ENCODE peak calls at places on chromosomes 7 and 10, in four cellular contexts. One of them, this sample, is unnamed.

GRCh38 chr7:381211-382117 is 91.5 kb downstream of the FOXL3 start:
- DNase-seq in H1: no peak
- DNase-seq in K562: no peak
- DNase-seq in SK-N-SH: no peak
- DNase-seq in this sample: no peak

GRCh38 chr10:1738950-1739349 is 1.6 kb upstream of the ADARB2 start:
- DNase-seq in SK-N-SH: no peak
- DNase-seq in H1: no peak
- DNase-seq in K562: no peak
- DNase-seq in this sample: no peak

GRCh38 chr10:58696736-58697135 is 184.1 kb downstream of the BICC1 start:
- DNase-seq in H1: no peak
- DNase-seq in SK-N-SH: no peak
- DNase-seq in K562: no peak
- DNase-seq in this sample: no peak

GRCh38 chr7:128800567-128800966 is 8.8 kb downstream of the CCDC136 start:
- DNase-seq in K562: no peak
- DNase-seq in SK-N-SH: no peak
- DNase-seq in H1: no peak
- DNase-seq in this sample: no peak

GRCh38 chr10:27744478-27745379 is 890 bp downstream of the MKX start:
- DNase-seq in SK-N-SH: peak
- DNase-seq in K562: no peak
- DNase-seq in H1: no peak
- DNase-seq in this sample: peak

GRCh38 chr10:95626468-95626867 is 30.0 kb downstream of the ALDH18A1 start:
- DNase-seq in SK-N-SH: no peak
- DNase-seq in K562: no peak
- DNase-seq in H1: no peak
- DNase-seq in this sample: no peak

GRCh38 chr10:6770846-6771245 is 190.8 kb upstream of the PRKCQ start:
- DNase-seq in SK-N-SH: no peak
- DNase-seq in K562: no peak
- DNase-seq in H1: no peak
- DNase-seq in this sample: no peak

GRCh38 chr10:58806323-58806722 is 293.7 kb downstream of the BICC1 start:
- DNase-seq in SK-N-SH: no peak
- DNase-seq in H1: no peak
- DNase-seq in K562: no peak
- DNase-seq in this sample: no peak

GRCh38 chr10:37146443-37146842 is 21.0 kb downstream of the ANKRD30A start:
- DNase-seq in SK-N-SH: no peak
- DNase-seq in H1: no peak
- DNase-seq in K562: no peak
- DNase-seq in this sample: peak

GRCh38 chr10:124290095-124290795 is 128.5 kb downstream of the OAT start:
- DNase-seq in H1: no peak
- DNase-seq in K562: peak
- DNase-seq in SK-N-SH: no peak
- DNase-seq in this sample: no peak

GRCh38 chr7:132771301-132771730 is 195.0 kb upstream of the PLXNA4 start:
- DNase-seq in SK-N-SH: no peak
- DNase-seq in H1: no peak
- DNase-seq in K562: no peak
- DNase-seq in this sample: no peak

GRCh38 chr10:113045155-113046055 is 95.4 kb downstream of the TCF7L2 start:
- DNase-seq in K562: no peak
- DNase-seq in H1: no peak
- DNase-seq in SK-N-SH: no peak
- DNase-seq in this sample: no peak

GRCh38 chr10:70323143-70323696 is 39.4 kb upstream of the NPFFR1 start:
- DNase-seq in K562: no peak
- DNase-seq in SK-N-SH: no peak
- DNase-seq in H1: no peak
- DNase-seq in this sample: no peak

GRCh38 chr7:29955799-29956476 is 33.7 kb downstream of the SCRN1 start:
- DNase-seq in K562: no peak
- DNase-seq in H1: no peak
- DNase-seq in SK-N-SH: no peak
- DNase-seq in this sample: no peak

GRCh38 chr7:150341263-150342118 is at the start of gene RARRES2:
- DNase-seq in SK-N-SH: peak
- DNase-seq in K562: no peak
- DNase-seq in H1: no peak
- DNase-seq in this sample: no peak
- TF ChIP-seq JUND in SK-N-SH: no peak
- TF ChIP-seq JUND in K562: no peak
- TF ChIP-seq JUND in H1: no peak
- TF ChIP-seq JUND in this sample: no peak

DNA sequence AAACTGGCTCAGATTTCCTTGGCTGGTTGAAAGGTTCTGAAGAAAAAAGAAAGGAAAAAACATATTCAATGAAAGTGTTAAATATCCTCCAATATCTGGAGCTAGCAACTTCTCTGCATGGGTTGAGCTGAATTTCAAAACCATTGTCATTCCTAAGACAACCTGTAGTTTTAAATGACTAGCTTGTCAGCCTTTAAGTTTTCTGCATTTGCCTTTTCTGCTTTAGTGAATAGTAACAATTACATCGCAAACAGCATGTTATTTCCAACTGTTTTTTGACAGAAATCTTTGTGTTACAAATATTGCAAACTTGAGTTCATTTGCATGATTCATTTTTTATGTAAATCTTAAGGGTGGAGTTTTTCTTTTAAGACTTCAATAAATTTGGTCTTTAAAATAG is 852.3 kb upstream of the CELF2 start:
- DNase-seq in H1: no peak
- DNase-seq in SK-N-SH: no peak
- DNase-seq in K562: no peak
- DNase-seq in this sample: no peak
- TF ChIP-seq JUND in H1: no peak
- TF ChIP-seq JUND in SK-N-SH: no peak
- TF ChIP-seq JUND in K562: no peak
- TF ChIP-seq JUND in this sample: no peak

DNA sequence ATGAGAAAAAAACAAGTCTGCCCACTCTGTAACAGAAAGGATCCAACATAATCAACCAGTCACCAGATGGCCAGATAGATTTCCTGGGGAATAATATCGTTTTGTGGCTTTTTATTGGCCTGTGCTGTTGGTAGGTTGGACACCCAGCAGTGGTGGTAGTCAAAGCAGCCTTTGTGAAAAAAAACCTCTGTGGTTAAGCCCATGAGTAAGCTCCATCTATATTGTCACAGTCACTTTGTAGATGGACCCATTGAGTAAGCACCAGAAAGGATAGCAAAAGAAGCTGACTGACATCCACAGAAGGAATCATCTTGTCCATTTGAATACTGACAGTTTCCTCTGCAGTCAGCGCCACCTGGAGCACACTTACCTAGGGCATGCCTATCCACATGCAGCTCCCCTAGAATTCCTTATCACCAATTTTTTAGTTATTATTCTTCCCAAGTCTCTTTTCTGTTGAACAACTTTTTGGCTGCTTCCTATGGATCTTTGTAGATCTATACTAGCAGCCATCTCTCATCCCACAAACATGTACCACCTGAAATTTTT is 96.9 kb downstream of the IQUB start:
- DNase-seq in H1: no peak
- DNase-seq in SK-N-SH: no peak
- DNase-seq in K562: no peak
- DNase-seq in this sample: no peak
- TF ChIP-seq JUND in H1: no peak
- TF ChIP-seq JUND in SK-N-SH: no peak
- TF ChIP-seq JUND in K562: no peak
- TF ChIP-seq JUND in this sample: no peak

DNA sequence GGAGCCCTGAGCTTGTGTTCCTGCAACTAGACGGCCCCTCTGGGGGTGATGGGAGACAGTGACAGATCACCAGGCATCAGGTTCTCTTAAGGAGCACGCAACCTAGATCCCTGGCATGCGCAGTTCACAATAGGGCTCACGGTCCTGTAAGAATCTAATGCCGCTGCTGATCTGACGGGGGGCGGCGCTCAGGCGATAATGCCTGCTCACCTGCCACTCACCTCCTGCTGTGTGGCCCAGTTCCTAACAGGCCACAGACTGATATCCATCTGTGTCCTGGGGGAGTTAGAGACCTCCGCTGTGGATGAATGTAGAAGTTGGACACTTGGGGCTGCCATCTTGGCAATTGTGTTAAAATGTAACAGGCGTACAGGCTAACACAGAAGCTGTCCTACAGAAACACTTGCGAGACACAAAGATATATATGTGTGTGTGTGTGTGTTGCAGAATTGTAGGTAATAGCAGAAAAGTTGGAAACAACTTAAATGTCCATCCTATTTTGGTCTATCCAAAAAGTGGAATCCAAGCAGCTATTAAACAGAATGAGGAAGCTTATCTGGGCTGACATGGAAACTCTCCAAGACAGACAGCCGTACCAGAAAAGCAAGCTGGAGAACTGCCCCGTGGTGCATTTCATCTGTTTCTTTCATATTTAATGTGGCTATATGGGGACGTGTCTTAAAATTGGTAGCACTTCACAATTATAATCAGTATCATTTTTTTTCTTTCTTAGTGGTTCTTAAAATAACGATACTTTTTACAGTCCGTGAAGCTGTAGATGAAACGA is 82.8 kb downstream of the MKI67 start:
- DNase-seq in H1: no peak
- DNase-seq in SK-N-SH: no peak
- DNase-seq in K562: no peak
- DNase-seq in this sample: no peak
- TF ChIP-seq JUND in H1: no peak
- TF ChIP-seq JUND in SK-N-SH: no peak
- TF ChIP-seq JUND in K562: no peak
- TF ChIP-seq JUND in this sample: no peak

GRCh38 chr7:102432476-102433318 is 678 bp upstream of the ORAI2 start:
- DNase-seq in H1: no peak
- DNase-seq in SK-N-SH: no peak
- DNase-seq in K562: no peak
- DNase-seq in this sample: no peak
- TF ChIP-seq JUND in H1: no peak
- TF ChIP-seq JUND in SK-N-SH: no peak
- TF ChIP-seq JUND in K562: no peak
- TF ChIP-seq JUND in this sample: no peak

DNA sequence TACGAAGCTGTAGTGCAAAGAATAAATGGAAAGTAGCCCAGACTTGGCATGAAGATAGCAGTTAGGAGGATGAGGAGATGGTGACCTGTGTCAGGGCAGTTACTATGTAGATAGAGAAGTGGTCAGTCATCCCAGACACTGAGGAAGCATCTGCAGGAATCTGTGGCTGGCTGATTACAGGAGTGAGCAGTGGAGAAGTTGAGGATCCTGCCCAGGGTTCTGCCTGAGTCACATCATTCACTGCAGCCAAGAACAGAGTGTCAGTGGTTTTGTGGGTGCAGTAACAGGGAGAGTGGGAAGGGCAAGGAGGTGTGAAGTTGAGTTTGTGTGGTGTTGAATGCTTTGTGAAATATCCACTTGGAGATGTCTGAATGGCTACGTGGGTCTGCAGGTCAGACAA is 676.4 kb upstream of the NRP1 start:
- DNase-seq in SK-N-SH: no peak
- DNase-seq in K562: no peak
- DNase-seq in H1: no peak
- DNase-seq in this sample: no peak
- TF ChIP-seq JUND in SK-N-SH: no peak
- TF ChIP-seq JUND in K562: no peak
- TF ChIP-seq JUND in H1: no peak
- TF ChIP-seq JUND in this sample: no peak

DNA sequence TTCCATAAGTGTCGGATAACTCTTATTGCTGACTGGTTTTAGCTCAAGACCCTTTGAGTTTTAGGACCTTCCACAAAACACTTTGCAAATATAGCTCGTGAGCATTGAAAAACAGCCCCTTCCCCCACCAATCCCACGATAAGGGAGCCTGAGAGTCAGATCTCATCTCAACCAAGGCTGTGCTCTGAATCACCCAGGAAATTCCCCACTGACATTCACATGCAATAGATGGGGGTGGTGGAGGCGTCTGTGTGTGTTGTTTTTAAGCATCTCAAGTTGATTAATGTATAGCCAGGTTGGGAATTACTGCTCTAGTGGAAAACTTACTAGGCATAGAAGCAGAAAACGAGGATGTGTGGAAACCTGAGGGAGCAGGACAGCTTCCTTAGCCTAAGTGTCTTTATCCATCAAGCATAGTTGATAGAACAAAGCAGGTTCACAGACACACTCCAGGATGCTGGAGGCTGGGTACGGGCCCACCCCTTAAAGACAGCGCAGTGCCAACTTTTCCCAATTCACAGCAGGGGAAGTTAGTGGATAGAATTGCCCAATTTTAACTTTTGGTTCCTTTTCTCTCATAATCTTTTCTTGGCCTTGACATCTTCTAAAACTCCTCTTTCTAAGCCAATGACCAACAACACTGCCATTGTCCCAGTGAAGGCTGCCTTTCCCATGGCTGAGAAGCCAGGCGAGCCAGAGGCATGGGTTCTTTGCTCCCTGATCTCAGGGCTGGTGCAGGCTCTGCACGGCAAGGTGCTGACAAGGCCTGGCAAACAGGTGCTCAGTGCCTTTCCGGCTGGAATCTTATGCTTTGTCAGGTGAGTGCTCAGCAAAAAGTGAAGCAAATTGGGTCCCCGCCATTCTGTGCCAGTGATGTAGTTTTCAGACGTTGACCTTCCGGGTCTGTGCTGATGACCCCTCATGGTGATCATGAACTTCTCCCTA is 98.5 kb upstream of the INSIG1 start:
- DNase-seq in H1: no peak
- DNase-seq in SK-N-SH: no peak
- DNase-seq in K562: no peak
- DNase-seq in this sample: no peak
- TF ChIP-seq JUND in H1: no peak
- TF ChIP-seq JUND in SK-N-SH: no peak
- TF ChIP-seq JUND in K562: no peak
- TF ChIP-seq JUND in this sample: no peak

This sample was measured in T47D.